ENCODE peak calls at places on chromosomes 5 and 9, in seven cellular contexts. Z, E, F, Y, D, S and H are unnamed samples.

GRCh38 chr9:83937861-83938455 is 16.7 kb upstream of the KIF27 start:
- DNase-seq in Z (peak), E (no peak), F (no peak), Y (no peak), D (peak), S (peak), H (peak)

GRCh38 chr5:153463806-153464205 is 26.7 kb upstream of the GRIA1 start:
- DNase-seq in Z (no peak), E (no peak), F (no peak), Y (no peak), D (no peak), S (no peak), H (no peak)

GRCh38 chr9:129597355-129598088 is 23.4 kb downstream of the C9orf50 start:
- DNase-seq in Z (no peak), E (peak), F (peak), Y (peak), D (peak), S (peak), H (no peak)

GRCh38 chr9:23746317-23746716 is 79.7 kb downstream of the ELAVL2 start:
- DNase-seq in Z (no peak), E (no peak), F (no peak), Y (no peak), D (no peak), S (no peak), H (no peak)

GRCh38 chr5:128038641-128039040 is 44.9 kb upstream of the SLC12A2 start:
- DNase-seq in Z (peak), E (no peak), F (no peak), Y (no peak), D (peak), S (peak), H (no peak)

GRCh38 chr5:67214713-67215591 is 18.4 kb upstream of the CD180 start:
- DNase-seq in Z (no peak), E (no peak), F (no peak), Y (peak), D (no peak), S (peak), H (no peak)

GRCh38 chr9:78566521-78566920 is 269.6 kb downstream of the PSAT1 start:
- DNase-seq in Z (no peak), E (no peak), F (no peak), Y (no peak), D (no peak), S (no peak), H (no peak)

GRCh38 chr5:151251001-151251551 is 1.9 kb upstream of the GM2A start:
- DNase-seq in Z (peak), E (no peak), F (no peak), Y (no peak), D (no peak), S (no peak), H (no peak)

GRCh38 chr5:52915176-52915875 is 73.8 kb upstream of the ITGA2 start:
- DNase-seq in Z (peak), E (peak), F (no peak), Y (no peak), D (peak), S (peak), H (peak)

GRCh38 chr5:154862766-154863165 is 4.3 kb downstream of the CNOT8 start:
- DNase-seq in Z (no peak), E (no peak), F (no peak), Y (no peak), D (no peak), S (no peak), H (no peak)

GRCh38 chr9:27426717-27427645 is 97.1 kb upstream of the IFNK start:
- DNase-seq in Z (no peak), E (no peak), F (no peak), Y (no peak), D (no peak), S (no peak), H (peak)

GRCh38 chr9:133655701-133656100 is 19.5 kb downstream of the DBH start:
- DNase-seq in Z (no peak), E (no peak), F (no peak), Y (no peak), D (no peak), S (no peak), H (no peak)

GRCh38 chr9:96361668-96362067 is 21.8 kb downstream of the SLC35D2 start:
- DNase-seq in Z (no peak), E (no peak), F (no peak), Y (no peak), D (no peak), S (no peak), H (no peak)

GRCh38 chr5:83362526-83362925 is 109.0 kb upstream of the VCAN start:
- DNase-seq in Z (no peak), E (no peak), F (no peak), Y (no peak), D (no peak), S (no peak), H (no peak)

GRCh38 chr5:131974956-131975726 is 29.7 kb upstream of the MEIKIN start:
- DNase-seq in Z (no peak), E (no peak), F (no peak), Y (no peak), D (no peak), S (no peak), H (no peak)

GRCh38 chr5:146007270-146007669 is 70.9 kb downstream of the SH3RF2 start:
- DNase-seq in Z (peak), E (peak), F (no peak), Y (no peak), D (peak), S (no peak), H (no peak)

GRCh38 chr5:134840811-134841210 is 5.0 kb upstream of the C5orf24 start:
- DNase-seq in Z (no peak), E (no peak), F (no peak), Y (no peak), D (no peak), S (no peak), H (no peak)

GRCh38 chr5:73496984-73497457 is 1.2 kb upstream of the BTF3 start:
- DNase-seq in Z (peak), E (no peak), F (no peak), Y (no peak), D (peak), S (peak), H (peak)

GRCh38 chr9:108469654-108470053 is 386.1 kb downstream of the ACTL7B start:
- DNase-seq in Z (peak), E (no peak), F (no peak), Y (no peak), D (no peak), S (peak), H (no peak)

GRCh38 chr9:136078498-136079011 is 16.5 kb downstream of the NACC2 start:
- DNase-seq in Z (no peak), E (no peak), F (no peak), Y (no peak), D (no peak), S (no peak), H (no peak)

GRCh38 chr5:93281980-93282772 is 298.8 kb downstream of the NR2F1-AS1 start:
- DNase-seq in Z (no peak), E (no peak), F (no peak), Y (no peak), D (no peak), S (no peak), H (no peak)

GRCh38 chr9:93143830-93144530 is 9.9 kb upstream of the NINJ1 start:
- DNase-seq in Z (no peak), E (peak), F (no peak), Y (peak), D (no peak), S (no peak), H (no peak)

GRCh38 chr9:118318770-118319443 is 614.7 kb downstream of the TLR4 start:
- DNase-seq in Z (no peak), E (peak), F (no peak), Y (no peak), D (no peak), S (no peak), H (peak)

GRCh38 chr5:151574597-151574996 is 16.5 kb downstream of the FAT2 start:
- DNase-seq in Z (no peak), E (no peak), F (no peak), Y (no peak), D (no peak), S (no peak), H (no peak)

GRCh38 chr9:22363421-22363887 is 83.2 kb upstream of the DMRTA1 start:
- DNase-seq in Z (no peak), E (no peak), F (peak), Y (no peak), D (no peak), S (no peak), H (no peak)

GRCh38 chr5:178797546-178798105 is 62.1 kb upstream of the ZNF354B start:
- DNase-seq in Z (no peak), E (no peak), F (no peak), Y (no peak), D (no peak), S (no peak), H (no peak)

GRCh38 chr5:9621379-9621903 is 8.7 kb downstream of the TAS2R1 start:
- DNase-seq in Z (no peak), E (no peak), F (no peak), Y (no peak), D (no peak), S (no peak), H (no peak)

GRCh38 chr9:18694959-18695668 is 221.2 kb downstream of the ADAMTSL1 start:
- DNase-seq in Z (no peak), E (no peak), F (no peak), Y (no peak), D (no peak), S (no peak), H (no peak)

GRCh38 chr9:112541690-112542089 is 55.1 kb downstream of the KIAA1958 start:
- DNase-seq in Z (no peak), E (peak), F (no peak), Y (no peak), D (no peak), S (no peak), H (no peak)

GRCh38 chr9:4592886-4593285 is 69.2 kb upstream of the PLPP6 start:
- DNase-seq in Z (no peak), E (no peak), F (no peak), Y (no peak), D (no peak), S (peak), H (no peak)

GRCh38 chr5:158670199-158670598 is 429.5 kb downstream of the EBF1 start:
- DNase-seq in Z (no peak), E (no peak), F (no peak), Y (no peak), D (no peak), S (no peak), H (no peak)

GRCh38 chr9:33289501-33289900 is 815 bp upstream of the NFX1 start:
- DNase-seq in Z (peak), E (peak), F (peak), Y (no peak), D (no peak), S (peak), H (no peak)

GRCh38 chr5:150073086-150073625 is 13.2 kb downstream of the CSF1R start:
- DNase-seq in Z (peak), E (peak), F (peak), Y (no peak), D (no peak), S (no peak), H (no peak)

GRCh38 chr9:18985996-18986395 is 47.0 kb downstream of the SAXO1 start:
- DNase-seq in Z (no peak), E (no peak), F (no peak), Y (no peak), D (no peak), S (no peak), H (no peak)

GRCh38 chr9:98330831-98331230 is 75.4 kb upstream of the TBC1D2 start:
- DNase-seq in Z (no peak), E (no peak), F (no peak), Y (no peak), D (no peak), S (no peak), H (no peak)

GRCh38 chr5:81209869-81210268 is 23.3 kb upstream of the CKMT2 start:
- DNase-seq in Z (no peak), E (no peak), F (no peak), Y (no peak), D (no peak), S (no peak), H (no peak)

GRCh38 chr5:64612349-64612961 is 77.8 kb upstream of the SHISAL2B start:
- DNase-seq in Z (peak), E (peak), F (no peak), Y (no peak), D (peak), S (peak), H (no peak)

GRCh38 chr9:5186416-5187169 is 1.2 kb upstream of the INSL6 start:
- DNase-seq in Z (peak), E (peak), F (peak), Y (no peak), D (peak), S (peak), H (peak)

GRCh38 chr5:14414615-14415515 is 166.7 kb upstream of the OTULINL start:
- DNase-seq in Z (no peak), E (no peak), F (no peak), Y (no peak), D (no peak), S (no peak), H (no peak)

GRCh38 chr9:20382460-20383071 is 239.7 kb downstream of the MLLT3 start:
- DNase-seq in Z (no peak), E (no peak), F (no peak), Y (no peak), D (no peak), S (no peak), H (no peak)

GRCh38 chr5:157576678-157577077 is 1.1 kb upstream of the ADAM19 start:
- DNase-seq in Z (no peak), E (no peak), F (no peak), Y (no peak), D (no peak), S (no peak), H (no peak)

GRCh38 chr5:157574456-157575095 is 999 bp downstream of the ADAM19 start:
- DNase-seq in Z (no peak), E (peak), F (no peak), Y (no peak), D (no peak), S (no peak), H (no peak)

GRCh38 chr5:157578079-157578780 is 2.7 kb upstream of the ADAM19 start:
- DNase-seq in Z (no peak), E (no peak), F (no peak), Y (no peak), D (no peak), S (no peak), H (no peak)

GRCh38 chr5:157571357-157571827 is 4.2 kb downstream of the ADAM19 start:
- DNase-seq in Z (peak), E (no peak), F (no peak), Y (no peak), D (no peak), S (no peak), H (no peak)

DNA sequence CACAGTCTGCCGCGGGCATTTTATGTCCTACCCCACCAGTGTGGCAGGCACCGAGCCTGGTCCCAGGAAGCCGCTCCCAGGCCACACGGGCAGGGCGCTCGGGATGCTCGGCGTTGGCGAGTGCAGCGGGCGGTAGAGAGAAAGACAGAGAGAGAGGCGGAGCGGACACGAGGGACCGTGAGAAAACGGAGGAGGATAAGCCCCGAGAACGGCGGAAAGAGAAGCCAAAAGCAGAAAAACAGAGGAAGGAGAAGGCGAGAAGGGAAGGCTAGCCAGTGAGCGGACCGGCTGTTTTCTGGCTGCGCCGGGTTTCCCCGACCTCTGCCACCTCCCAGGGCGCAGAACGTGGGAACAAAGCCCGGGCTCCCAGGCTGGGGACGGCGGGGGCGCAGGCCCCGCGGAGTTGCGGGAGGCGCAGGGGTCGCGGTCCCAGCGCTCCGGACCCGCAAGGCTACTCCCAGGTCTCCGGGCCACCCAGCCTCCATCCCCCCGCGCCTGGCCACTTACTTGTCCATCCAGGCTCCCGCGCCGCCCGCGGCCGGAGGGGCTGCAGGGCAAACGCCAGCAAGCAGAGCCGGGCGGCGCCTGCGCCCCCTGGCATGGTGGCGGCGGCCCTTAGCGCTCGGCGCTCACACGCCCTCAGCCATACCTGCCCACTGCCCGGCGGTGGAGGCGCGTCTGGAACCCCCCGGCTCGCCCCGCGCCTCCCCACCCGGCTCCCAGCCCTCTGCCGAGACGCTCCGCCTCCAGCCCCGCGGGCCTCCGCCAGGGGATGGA is at the start of gene ADAM19:
- DNase-seq in Z (no peak), E (peak), F (peak), Y (no peak), D (no peak), S (peak), H (peak)
- TF ChIP-seq POLR2A in Z (no peak), E (no peak), F (no peak), Y (no peak), D (no peak), S (peak), H (peak)

DNA sequence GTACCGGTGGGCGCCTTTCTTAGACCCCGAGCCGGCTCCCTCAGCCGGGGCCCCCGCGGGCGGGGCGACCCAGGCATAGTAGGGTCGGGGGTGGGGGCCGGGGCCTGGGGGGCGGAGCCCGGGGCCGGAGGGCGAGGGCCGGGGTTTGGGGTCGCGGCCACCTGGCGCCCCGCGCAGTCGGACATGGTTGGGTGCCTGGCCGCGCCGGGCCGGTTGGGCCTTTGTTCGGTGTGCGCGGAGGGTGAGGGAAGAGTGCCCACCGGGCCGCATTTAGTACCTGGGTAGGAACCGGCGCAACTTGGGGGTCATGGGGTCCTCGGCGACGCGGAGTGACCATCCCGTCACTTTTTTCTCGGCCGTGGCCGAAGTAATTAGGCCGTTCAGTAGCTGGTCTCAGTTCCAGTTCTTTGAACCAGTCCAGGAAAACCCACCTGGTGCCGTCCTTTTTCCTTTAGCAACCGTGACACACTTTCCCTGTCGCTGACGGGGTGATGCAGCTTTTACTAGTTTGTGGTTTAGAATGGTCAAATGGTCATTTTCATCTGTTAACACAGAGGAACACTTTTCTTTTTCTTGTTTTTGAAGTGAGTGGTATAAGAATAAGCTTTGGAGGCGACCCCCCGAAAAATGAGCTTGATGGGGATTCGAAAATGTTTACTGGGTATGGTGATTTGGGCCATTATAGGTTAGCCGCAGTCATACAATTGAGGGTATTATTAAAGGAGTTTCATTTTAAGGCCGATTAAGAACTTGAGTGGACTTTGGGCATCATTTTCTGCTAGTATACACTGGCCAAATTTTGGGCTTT is 555 bp downstream of the CKS2 start:
- DNase-seq in Z (peak), E (peak), F (peak), Y (no peak), D (no peak), S (peak), H (no peak)
- TF ChIP-seq POLR2A in Z (no peak), E (no peak), F (no peak), Y (no peak), D (no peak), S (no peak), H (no peak)

GRCh38 chr9:137580209-137580957 is 1.7 kb upstream of the DPH7 start:
- DNase-seq in Z (no peak), E (no peak), F (no peak), Y (no peak), D (no peak), S (no peak), H (no peak)
- TF ChIP-seq POLR2A in Z (no peak), E (no peak), F (no peak), Y (no peak), D (no peak), S (no peak), H (no peak)

GRCh38 chr5:33888582-33888981 is 3.2 kb downstream of the ADAMTS12 start:
- DNase-seq in Z (no peak), E (no peak), F (no peak), Y (no peak), D (no peak), S (no peak), H (no peak)

GRCh38 chr5:33890147-33890546 is 1.6 kb downstream of the ADAMTS12 start:
- DNase-seq in Z (no peak), E (no peak), F (no peak), Y (no peak), D (no peak), S (no peak), H (no peak)

GRCh38 chr5:33891731-33892418 is at the start of gene ADAMTS12:
- DNase-seq in Z (no peak), E (peak), F (no peak), Y (no peak), D (no peak), S (no peak), H (peak)

GRCh38 chr5:33892419-33893151 is 795 bp upstream of the ADAMTS12 start:
- DNase-seq in Z (no peak), E (peak), F (no peak), Y (peak), D (no peak), S (no peak), H (peak)

DNA sequence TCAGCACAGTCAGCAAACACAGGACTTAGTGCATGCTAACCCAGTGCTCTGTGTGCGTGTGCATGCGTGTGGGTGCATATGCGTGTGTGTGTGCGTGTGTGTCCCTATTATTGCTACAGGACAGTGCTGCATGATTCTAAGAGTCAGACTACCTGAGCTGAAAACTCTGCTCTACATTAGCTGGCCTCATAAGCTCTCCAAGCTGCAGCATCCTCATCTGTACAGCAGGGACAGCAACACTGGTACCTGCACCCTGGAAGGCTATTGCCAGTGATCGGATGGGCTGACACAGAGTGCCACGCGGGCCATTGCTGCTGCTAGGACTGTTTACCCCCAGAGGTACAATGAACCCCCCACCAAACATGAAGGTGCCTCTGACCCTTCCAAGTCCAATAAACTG is 1.2 kb downstream of the ADAMTS12 start:
- DNase-seq in Z (no peak), E (no peak), F (no peak), Y (no peak), D (no peak), S (no peak), H (peak)
- TF ChIP-seq POLR2A in Z (no peak), E (no peak), F (no peak), Y (no peak), D (no peak), S (no peak), H (no peak)

GRCh38 chr9:37002413-37003217 is 31.5 kb downstream of the PAX5 start:
- DNase-seq in Z (no peak), E (no peak), F (no peak), Y (no peak), D (no peak), S (no peak), H (no peak)
- TF ChIP-seq POLR2A in Z (no peak), E (no peak), F (no peak), Y (no peak), D (no peak), S (no peak), H (no peak)